ENCODE peak calls at places on chromosomes 4 and X, in ten cellular contexts. D, W, V, C, R, E, O, J, I and Y are unnamed samples.
A peak's percentile ranks its signal among the peaks of the same experiment; 100 is the strongest.

GRCh38 chr4:115229873-115230272 is 116.5 kb upstream of the NDST4 start:
- DNase-seq in D (no peak), W (no peak), V (no peak), C (no peak), R (no peak), E (no peak), O (no peak), J (no peak), I (no peak), Y (no peak)

GRCh38 chr4:182019148-182019652 is 224.0 kb upstream of the TENM3 start:
- DNase-seq in D (no peak), W (no peak), V (no peak), C (no peak), R (no peak), E (no peak), O (peak; percentile 62), J (no peak), I (no peak), Y (no peak)

GRCh38 chr4:7259039-7259438 is 66.7 kb downstream of the SORCS2 start:
- DNase-seq in D (no peak), W (no peak), V (no peak), C (no peak), R (no peak), E (no peak), O (no peak), J (no peak), I (no peak), Y (no peak)

GRCh38 chr4:2788532-2789103 is 4.3 kb upstream of the SH3BP2 start:
- DNase-seq in D (peak; percentile 21), W (no peak), V (no peak), C (no peak), R (no peak), E (peak; percentile 21), O (peak; percentile 20), J (peak; percentile 41), I (peak; percentile 79), Y (no peak)

GRCh38 chrX:10173331-10173900 is 16.6 kb downstream of the CLCN4 start:
- DNase-seq in D (peak; percentile 39), W (peak; percentile 66), V (peak; percentile 73), C (peak; percentile 42), R (no peak), E (peak; percentile 82), O (no peak), J (peak; percentile 47), I (no peak), Y (peak; percentile 77)

GRCh38 chrX:2710041-2710471 is 19.0 kb downstream of the CD99 start:
- DNase-seq in D (no peak), W (no peak), V (no peak), C (peak; percentile 74), R (no peak), E (peak; percentile 71), O (no peak), J (no peak), I (peak; percentile 44), Y (no peak)

GRCh38 chr4:185359767-185360446 is 35.8 kb downstream of the LRP2BP start:
- DNase-seq in D (no peak), W (no peak), V (no peak), C (no peak), R (no peak), E (no peak), O (no peak), J (no peak), I (no peak), Y (no peak)

GRCh38 chrX:19991350-19991718 is 473 bp upstream of the BCLAF3 start:
- DNase-seq in D (no peak), W (no peak), V (no peak), C (no peak), R (no peak), E (no peak), O (no peak), J (no peak), I (no peak), Y (no peak)

GRCh38 chr4:152351080-152351479 is 184.8 kb downstream of the FBXW7 start:
- DNase-seq in D (no peak), W (no peak), V (no peak), C (no peak), R (no peak), E (no peak), O (no peak), J (no peak), I (no peak), Y (no peak)

GRCh38 chrX:46626566-46626965 is 53.0 kb downstream of the CHST7 start:
- DNase-seq in D (no peak), W (no peak), V (no peak), C (no peak), R (no peak), E (no peak), O (no peak), J (peak; percentile 44), I (no peak), Y (no peak)

GRCh38 chr4:30718021-30718888 is 1.9 kb upstream of the PCDH7 start:
- DNase-seq in D (peak; percentile 49), W (peak; percentile 42), V (peak; percentile 76), C (no peak), R (no peak), E (peak; percentile 73), O (peak; percentile 8), J (peak; percentile 48), I (peak; percentile 79), Y (no peak)

GRCh38 chr4:112726041-112726440 is 89.1 kb downstream of the LARP7 start:
- DNase-seq in D (no peak), W (no peak), V (no peak), C (no peak), R (no peak), E (no peak), O (no peak), J (no peak), I (no peak), Y (no peak)

GRCh38 chr4:82469776-82470345 is 39.5 kb downstream of the ENOPH1 start:
- DNase-seq in D (no peak), W (no peak), V (no peak), C (no peak), R (no peak), E (peak; percentile 19), O (no peak), J (no peak), I (no peak), Y (peak; percentile 18)

GRCh38 chrX:123320622-123321021 is 136.5 kb downstream of the GRIA3 start:
- DNase-seq in D (no peak), W (no peak), V (no peak), C (no peak), R (no peak), E (no peak), O (no peak), J (peak; percentile 32), I (no peak), Y (no peak)
- H3K4me3 ChIP-seq in D (no peak overlapping the region), W (no peak overlapping the region), V (no peak overlapping the region), C (no peak overlapping the region), R (no peak overlapping the region), E (no peak overlapping the region), O (no peak overlapping the region), J (no peak overlapping the region), I (no peak overlapping the region), Y (no peak overlapping the region)

DNA sequence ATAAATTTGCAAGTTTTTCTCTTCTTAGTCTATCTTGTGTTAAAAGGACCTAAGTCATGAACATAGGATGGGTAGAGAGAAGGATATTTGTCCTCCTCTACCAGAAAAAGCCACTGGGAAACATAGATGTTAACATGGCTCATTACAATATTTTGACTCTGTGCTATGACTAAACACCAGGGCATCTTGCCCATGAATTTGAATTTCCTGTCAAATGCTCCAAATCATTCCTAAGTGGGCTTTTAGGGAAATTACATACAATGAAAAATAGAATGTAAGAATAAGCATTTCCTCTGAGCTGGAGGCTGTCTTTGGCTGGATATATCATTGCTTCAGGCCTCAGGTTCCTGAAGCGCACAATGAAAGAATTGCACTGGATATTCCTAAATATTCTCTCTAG is 39.1 kb downstream of the ANOS1 start:
- DNase-seq in D (no peak), W (no peak), V (no peak), C (no peak), R (no peak), E (no peak), O (no peak), J (no peak), I (no peak), Y (no peak)
- TF ChIP-seq CTCF in D (no peak), W (no peak), V (no peak), C (no peak), R (no peak), E (no peak), O (no peak), J (no peak), I (no peak), Y (no peak)

DNA sequence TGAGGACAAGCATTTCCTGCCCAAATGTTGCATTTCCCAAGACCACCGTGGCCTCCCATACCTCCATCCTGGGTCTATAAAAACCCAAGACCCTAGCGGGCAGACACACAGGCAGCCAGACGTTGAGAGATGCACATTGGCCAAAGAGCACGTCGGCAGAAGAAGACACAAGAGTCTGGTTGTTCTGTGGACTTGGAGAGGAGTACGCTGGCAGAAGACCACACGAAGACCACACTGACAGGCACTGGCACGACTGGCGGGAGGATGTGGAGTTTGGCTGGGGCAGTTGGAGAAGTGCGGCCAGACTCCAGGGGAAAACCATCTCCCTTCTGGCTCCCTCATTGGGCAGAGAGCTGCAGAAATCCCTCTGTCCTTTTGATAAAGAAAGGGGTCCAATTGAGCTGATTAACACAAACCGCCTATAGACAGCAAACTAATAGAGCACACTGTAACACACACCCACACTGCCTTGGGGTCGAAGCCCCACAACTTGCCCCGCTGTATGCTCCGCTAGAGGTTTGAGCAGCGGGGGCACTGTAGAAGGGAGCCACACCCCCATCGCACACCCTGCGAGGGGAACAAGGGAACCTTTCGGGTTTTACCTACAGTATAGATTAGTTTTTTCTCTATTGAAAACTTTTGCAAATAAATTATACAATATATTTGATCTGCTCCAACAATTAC is 376.7 kb upstream of the KLHL4 start:
- DNase-seq in D (no peak), W (no peak), V (no peak), C (no peak), R (no peak), E (no peak), O (no peak), J (no peak), I (peak; percentile 56), Y (no peak)
- H3K27me3 ChIP-seq in D (no peaks in the 10 kb centered on the region), W (no peaks in the 10 kb centered on the region), V (no peaks in the 10 kb centered on the region), C (no peaks in the 10 kb centered on the region), R (no peaks in the 10 kb centered on the region), E (no peaks in the 10 kb centered on the region), O (no peaks in the 10 kb centered on the region), J (no peaks in the 10 kb centered on the region), I (no peaks in the 10 kb centered on the region), Y (no peaks in the 10 kb centered on the region)

GRCh38 chr4:26589699-26590098 is 5.8 kb downstream of the TBC1D19 start:
- DNase-seq in D (no peak), W (no peak), V (no peak), C (no peak), R (no peak), E (no peak), O (no peak), J (no peak), I (no peak), Y (no peak)

GRCh38 chr4:26596843-26597242 is 13.0 kb downstream of the TBC1D19 start:
- DNase-seq in D (no peak), W (no peak), V (no peak), C (no peak), R (no peak), E (no peak), O (no peak), J (no peak), I (no peak), Y (no peak)

GRCh38 chr4:26594371-26594770 is 10.5 kb downstream of the TBC1D19 start:
- DNase-seq in D (no peak), W (no peak), V (no peak), C (no peak), R (no peak), E (no peak), O (no peak), J (no peak), I (no peak), Y (no peak)

GRCh38 chr4:26590639-26591038 is 6.8 kb downstream of the TBC1D19 start:
- DNase-seq in D (no peak), W (no peak), V (no peak), C (peak; percentile 52), R (no peak), E (no peak), O (no peak), J (no peak), I (no peak), Y (peak; percentile 95)

GRCh38 chr4:26594778-26595177 is 10.9 kb downstream of the TBC1D19 start:
- DNase-seq in D (no peak), W (no peak), V (no peak), C (no peak), R (no peak), E (no peak), O (no peak), J (no peak), I (no peak), Y (no peak)
- H3K4me3 ChIP-seq in D (no peak overlapping the region), W (no peak overlapping the region), V (no peak overlapping the region), C (no peak overlapping the region), R (no peak overlapping the region), E (no peak overlapping the region), O (no peak overlapping the region), J (no peak overlapping the region), I (no peak overlapping the region), Y (no peak overlapping the region)